ENCODE peak calls at places on chromosomes 3 and 15, in ten cellular contexts. Y, C, N, D, S, Z, F, P, A and M are unnamed samples.

GRCh38 chr15:26665950-26666921 is 106.6 kb downstream of the GABRB3 start:
- DNase-seq in Y (no peak), C (no peak), N (peak; percentile 73), D (no peak), S (no peak), Z (no peak), F (no peak), P (no peak), A (no peak), M (no peak)

GRCh38 chr3:37500518-37500917 is 326.1 kb upstream of the LRRFIP2 start:
- DNase-seq in Y (no peak), C (no peak), N (no peak), D (no peak), S (no peak), Z (no peak), F (no peak), P (no peak), A (no peak), M (no peak)

GRCh38 chr3:194130807-194131589 is 5.0 kb upstream of the HES1 start:
- DNase-seq in Y (no peak), C (peak; percentile 46), N (peak; percentile 19), D (no peak), S (peak; percentile 75), Z (no peak), F (no peak), P (no peak), A (peak; percentile 95), M (no peak)

GRCh38 chr3:7439101-7439500 is 578.2 kb downstream of the GRM7 start:
- DNase-seq in Y (no peak), C (no peak), N (no peak), D (no peak), S (no peak), Z (no peak), F (no peak), P (no peak), A (no peak), M (no peak)

GRCh38 chr3:132561003-132561402 is 36.1 kb upstream of the ACKR4 start:
- DNase-seq in Y (no peak), C (no peak), N (no peak), D (no peak), S (no peak), Z (no peak), F (no peak), P (no peak), A (peak; percentile 88), M (no peak)

GRCh38 chr3:135966349-135966695 is 794 bp downstream of the PPP2R3A start:
- DNase-seq in Y (no peak), C (no peak), N (peak; percentile 56), D (no peak), S (no peak), Z (no peak), F (peak; percentile 57), P (no peak), A (peak; percentile 48), M (no peak)

GRCh38 chr15:49096090-49096750 is 50.0 kb upstream of the SECISBP2L start:
- DNase-seq in Y (no peak), C (no peak), N (no peak), D (no peak), S (no peak), Z (no peak), F (no peak), P (no peak), A (no peak), M (no peak)

GRCh38 chr3:134937256-134938023 is 142.4 kb downstream of the EPHB1 start:
- DNase-seq in Y (no peak), C (peak; percentile 94), N (peak; percentile 59), D (peak; percentile 9), S (peak; percentile 61), Z (no peak), F (peak; percentile 93), P (no peak), A (peak; percentile 30), M (no peak)

GRCh38 chr3:61936344-61936937 is 375.1 kb downstream of the PTPRG start:
- DNase-seq in Y (peak; percentile 57), C (no peak), N (peak; percentile 70), D (peak; percentile 31), S (no peak), Z (no peak), F (peak; percentile 62), P (no peak), A (no peak), M (no peak)

GRCh38 chr15:22224241-22224671 is 143.9 kb downstream of the OR4M2 start:
- DNase-seq in Y (peak; percentile 23), C (no peak), N (no peak), D (no peak), S (no peak), Z (no peak), F (no peak), P (no peak), A (no peak), M (no peak)

GRCh38 chr3:37475435-37475834 is 301.1 kb upstream of the LRRFIP2 start:
- DNase-seq in Y (no peak), C (no peak), N (no peak), D (no peak), S (no peak), Z (no peak), F (peak; percentile 52), P (no peak), A (no peak), M (no peak)

GRCh38 chr3:49683162-49683561 is 6.1 kb downstream of the MST1 start:
- DNase-seq in Y (no peak), C (no peak), N (no peak), D (no peak), S (no peak), Z (no peak), F (no peak), P (no peak), A (no peak), M (no peak)

GRCh38 chr3:172749201-172749965 is 1.1 kb upstream of the ECT2 start:
- DNase-seq in Y (no peak), C (no peak), N (no peak), D (peak; percentile 76), S (peak; percentile 80), Z (peak; percentile 93), F (no peak), P (no peak), A (no peak), M (no peak)

GRCh38 chr3:62367735-62368704 is 5.3 kb downstream of the FEZF2 start:
- DNase-seq in Y (no peak), C (no peak), N (peak; percentile 32), D (no peak), S (no peak), Z (no peak), F (no peak), P (no peak), A (no peak), M (no peak)

GRCh38 chr3:69499899-69500316 is 114.0 kb upstream of the FRMD4B start:
- DNase-seq in Y (no peak), C (no peak), N (no peak), D (peak; percentile 8), S (no peak), Z (no peak), F (no peak), P (no peak), A (no peak), M (no peak)

GRCh38 chr15:56763496-56763895 is 30.2 kb upstream of the ZNF280D start:
- DNase-seq in Y (no peak), C (no peak), N (no peak), D (no peak), S (no peak), Z (no peak), F (no peak), P (no peak), A (no peak), M (no peak)

GRCh38 chr15:70956596-70956995 is 64.0 kb downstream of the LRRC49 start:
- DNase-seq in Y (no peak), C (no peak), N (no peak), D (peak; percentile 2), S (no peak), Z (no peak), F (no peak), P (no peak), A (no peak), M (no peak)

GRCh38 chr3:54032598-54032997 is 89.8 kb upstream of the CACNA2D3 start:
- DNase-seq in Y (no peak), C (no peak), N (no peak), D (no peak), S (no peak), Z (no peak), F (no peak), P (no peak), A (no peak), M (no peak)

GRCh38 chr3:64242435-64242834 is 17.2 kb upstream of the PRICKLE2 start:
- DNase-seq in Y (no peak), C (no peak), N (no peak), D (no peak), S (no peak), Z (no peak), F (peak; percentile 75), P (no peak), A (peak; percentile 10), M (no peak)